ENCODE peak calls at places on chromosomes 5 and 9, in ten cellular contexts. G, R, Y, L, H, X, T, K, C and I are unnamed samples.

GRCh38 chr5:53403291-53403690 is 77.1 kb upstream of the FST start:
- DNase-seq in G (no peak), L (no peak), T (no peak), R (peak), H (no peak), Y (no peak), X (no peak), C (no peak), K (no peak), I (no peak)

GRCh38 chr5:153601377-153601776 is 110.9 kb downstream of the GRIA1 start:
- DNase-seq in L (no peak), C (no peak), R (no peak), K (no peak), T (no peak), G (no peak), Y (no peak), X (no peak), H (no peak), I (no peak)

GRCh38 chr5:180785151-180785781 is 17.3 kb downstream of the MGAT1 start:
- DNase-seq in R (no peak), L (no peak), Y (no peak), K (no peak), G (no peak), C (no peak), T (no peak), H (no peak), X (no peak), I (no peak)

GRCh38 chr5:179588166-179588565 is 35.3 kb downstream of the HNRNPH1 start:
- DNase-seq in K (no peak), X (no peak), Y (no peak), C (no peak), G (no peak), H (no peak), L (no peak), T (no peak), R (no peak), I (no peak)

GRCh38 chr5:67246108-67246507 is 49.5 kb upstream of the CD180 start:
- DNase-seq in T (no peak), Y (peak), L (peak), X (no peak), K (peak), H (no peak), G (peak), R (peak), C (peak), I (no peak)

GRCh38 chr5:122439645-122440044 is 127.6 kb downstream of the SNCAIP start:
- DNase-seq in C (no peak), R (no peak), T (no peak), H (no peak), G (no peak), Y (no peak), L (no peak), K (no peak), X (no peak), I (no peak)

GRCh38 chr5:86374611-86375010 is 243.1 kb upstream of the COX7C start:
- DNase-seq in K (no peak), H (no peak), R (no peak), G (no peak), X (no peak), L (no peak), T (no peak), Y (no peak), C (no peak), I (no peak)

GRCh38 chr9:115161431-115161830 is 43.5 kb upstream of the TNC start:
- DNase-seq in C (no peak), K (no peak), G (no peak), L (no peak), H (no peak), R (no peak), Y (no peak), T (no peak), X (no peak), I (no peak)

GRCh38 chr9:71079451-71079850 is 42.0 kb downstream of the TRPM3 start:
- DNase-seq in T (no peak), L (no peak), C (peak), H (no peak), R (no peak), G (no peak), K (no peak), X (no peak), Y (no peak), I (no peak)

GRCh38 chr5:175254155-175254554 is 189.8 kb downstream of the DRD1 start:
- DNase-seq in Y (no peak), X (no peak), H (no peak), C (no peak), L (no peak), R (no peak), G (no peak), T (no peak), K (no peak), I (no peak)

GRCh38 chr5:179060116-179061008 is at the start of gene ZNF354C:
- DNase-seq in K (no peak), R (peak), T (peak), H (peak), X (peak), G (peak), C (peak), Y (peak), L (peak), I (peak)